ENCODE peak calls at places on chromosomes 13 and 19, in four cellular contexts. V, I, D and E are unnamed samples.

GRCh38 chr19:9323557-9323918 is 441 bp upstream of the ZNF559 start:
- DNase-seq in V (peak; percentile 75), I (peak; percentile 55), D (no peak), E (peak; percentile 79)

GRCh38 chr19:3094638-3095374 is 644 bp downstream of the GNA11 start:
- DNase-seq in V (peak; percentile 17), I (no peak), D (no peak), E (no peak)

GRCh38 chr19:8655340-8655709 is 24.9 kb downstream of the NFILZ start:
- DNase-seq in V (no peak), I (peak; percentile 21), D (no peak), E (no peak)

GRCh38 chr19:30059741-30060140 is 117.7 kb downstream of the URI1 start:
- DNase-seq in V (no peak), I (no peak), D (no peak), E (no peak)

GRCh38 chr13:36345438-36346221 is 564 bp downstream of the SPART start:
- DNase-seq in V (peak; percentile 92), I (peak; percentile 11), D (peak; percentile 73), E (peak; percentile 69)

GRCh38 chr13:51707468-51707867 is 96.5 kb downstream of the DHRS12 start:
- DNase-seq in V (no peak), I (no peak), D (no peak), E (no peak)

GRCh38 chr13:85283408-85283807 is 515.8 kb downstream of the SLITRK6 start:
- DNase-seq in V (no peak), I (no peak), D (no peak), E (no peak)

GRCh38 chr19:3857449-3858003 is 11.3 kb downstream of the ZFR2 start:
- DNase-seq in V (no peak), I (no peak), D (no peak), E (no peak)

GRCh38 chr19:1832046-1832663 is 16.1 kb downstream of the REXO1 start:
- DNase-seq in V (no peak), I (no peak), D (no peak), E (no peak)

GRCh38 chr19:56507446-56508281 is at the start of gene ZNF471:
- DNase-seq in V (peak; percentile 98), I (no peak), D (peak; percentile 88), E (peak; percentile 79)

GRCh38 chr13:100156786-100157185 is 67.9 kb downstream of the PCCA start:
- DNase-seq in V (no peak), I (no peak), D (no peak), E (no peak)

DNA sequence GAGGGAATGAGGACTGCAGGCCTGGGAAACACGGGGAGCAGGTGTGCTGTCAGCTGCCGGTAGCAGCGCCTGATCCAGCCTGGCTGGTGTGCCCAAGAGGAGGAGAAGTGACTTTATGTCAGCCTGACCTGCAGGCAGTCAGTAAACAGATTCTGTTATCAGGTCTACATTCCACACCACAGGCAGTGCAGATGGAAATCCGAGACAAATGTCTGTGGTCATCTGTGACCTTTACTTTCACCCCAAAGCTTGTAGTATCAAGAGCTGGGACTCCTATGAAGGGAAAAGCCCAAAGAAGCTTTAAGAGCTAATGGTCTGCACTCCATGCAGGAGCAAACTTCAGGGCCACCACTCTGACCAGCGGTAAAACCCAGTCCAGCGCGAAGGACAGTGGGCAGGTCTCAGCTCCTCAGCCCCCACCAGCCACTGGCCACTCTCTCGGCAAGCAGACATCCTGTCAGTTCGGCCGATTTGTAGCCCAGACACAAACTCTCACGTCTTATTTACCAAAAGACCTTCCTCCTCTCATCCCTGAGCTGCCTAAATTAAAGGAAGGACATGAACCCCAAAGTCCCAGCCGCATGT is 7.7 kb downstream of the EPS15L1 start:
- DNase-seq in V (peak; percentile 64), I (no peak), D (no peak), E (no peak)
- TF ChIP-seq MAFK in V (no peak), I (no peak), D (no peak), E (no peak)

GRCh38 chr13:25046274-25046984 is 49.5 kb upstream of the PABPC3 start:
- DNase-seq in V (no peak), I (no peak), D (no peak), E (no peak)

GRCh38 chr13:25042141-25042540 is 53.8 kb upstream of the PABPC3 start:
- DNase-seq in V (no peak), I (no peak), D (no peak), E (no peak)

GRCh38 chr13:25051065-25051464 is 44.9 kb upstream of the PABPC3 start:
- DNase-seq in V (no peak), I (no peak), D (no peak), E (no peak)

GRCh38 chr13:25044071-25044470 is 51.9 kb upstream of the PABPC3 start:
- DNase-seq in V (no peak), I (no peak), D (no peak), E (no peak)

DNA sequence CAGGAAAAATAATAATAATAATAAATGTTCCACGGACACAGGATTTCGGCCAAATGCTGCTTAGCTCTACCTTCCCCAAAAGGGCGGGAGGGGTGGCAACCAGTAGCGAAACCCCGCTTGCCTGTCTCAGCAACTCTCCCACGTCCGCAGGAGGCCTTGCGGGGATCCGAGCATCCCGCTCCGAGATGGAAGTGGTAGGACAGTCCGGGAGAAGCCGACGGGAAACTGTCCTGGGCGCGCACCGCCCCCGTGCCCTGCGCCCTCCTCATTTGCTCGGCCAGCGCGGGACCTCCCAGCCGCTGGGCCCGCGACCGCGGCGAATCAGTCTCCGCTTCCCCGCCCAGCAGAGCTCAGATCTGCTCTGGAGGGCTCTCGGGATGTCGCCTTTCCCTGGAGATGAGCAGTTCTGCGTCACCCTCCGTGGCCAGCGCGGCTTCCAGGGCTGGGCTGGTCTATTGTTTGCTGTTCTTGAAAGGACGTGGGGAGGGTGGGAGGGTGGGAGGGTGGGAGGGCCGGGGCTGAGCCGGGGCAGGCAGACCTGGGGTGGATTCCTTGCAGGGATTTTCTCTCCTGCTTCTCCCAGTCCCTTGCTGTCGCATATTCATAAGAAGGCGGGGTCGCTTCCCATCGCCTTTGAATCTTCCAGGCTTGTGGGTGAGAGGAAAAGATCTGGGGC is 48.8 kb upstream of the PABPC3 start:
- DNase-seq in V (peak; percentile 18), I (no peak), D (peak; percentile 80), E (no peak)
- TF ChIP-seq MAFK in V (no peak), I (no peak), D (no peak), E (no peak)

GRCh38 chr19:17307876-17308377 is 1.4 kb upstream of the DDA1 start:
- DNase-seq in V (no peak), I (no peak), D (no peak), E (no peak)
- TF ChIP-seq MAFK in V (no peak), I (no peak), D (no peak), E (no peak)

DNA sequence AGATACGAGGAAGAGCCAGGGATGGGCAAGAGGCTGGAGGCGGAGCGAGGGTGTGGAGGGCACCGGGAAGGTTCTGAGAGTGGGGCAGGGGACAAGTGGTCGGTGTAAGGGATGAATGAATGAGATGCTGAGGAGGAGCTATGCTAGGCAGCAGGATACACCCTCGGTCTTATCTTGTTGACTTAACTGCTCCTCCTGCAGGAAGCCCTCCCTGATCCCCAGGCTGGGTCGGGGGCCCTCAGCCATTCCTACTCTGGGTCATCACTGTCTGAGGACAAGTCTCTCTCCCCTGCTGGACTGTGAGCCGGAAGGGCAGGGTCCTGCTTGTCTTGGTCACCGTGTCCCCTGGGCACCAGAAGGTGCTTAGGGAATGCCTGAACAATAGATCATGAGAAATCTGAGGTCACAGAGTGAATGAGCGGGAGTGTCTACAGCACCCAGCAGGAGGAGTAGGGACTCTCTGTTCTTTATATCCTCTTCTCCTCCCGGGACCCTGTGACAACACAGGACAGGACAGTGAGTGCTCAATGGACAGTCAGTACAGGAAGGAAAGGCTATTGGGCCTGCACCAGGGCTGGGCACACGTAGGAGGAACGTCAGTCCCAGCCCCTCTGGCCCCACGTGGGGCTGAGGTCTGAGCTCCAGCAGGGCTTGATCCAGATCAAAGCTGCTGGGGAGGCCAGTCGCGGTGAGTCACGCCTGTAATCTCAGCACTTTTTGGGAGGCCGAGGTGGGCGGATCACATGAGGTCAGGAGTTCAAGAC is 6.5 kb downstream of the NKPD1 start:
- DNase-seq in V (peak; percentile 86), I (peak; percentile 85), D (no peak), E (peak; percentile 73)
- TF ChIP-seq MAFK in V (no peak), I (no peak), D (no peak), E (peak; percentile 39)

DNA sequence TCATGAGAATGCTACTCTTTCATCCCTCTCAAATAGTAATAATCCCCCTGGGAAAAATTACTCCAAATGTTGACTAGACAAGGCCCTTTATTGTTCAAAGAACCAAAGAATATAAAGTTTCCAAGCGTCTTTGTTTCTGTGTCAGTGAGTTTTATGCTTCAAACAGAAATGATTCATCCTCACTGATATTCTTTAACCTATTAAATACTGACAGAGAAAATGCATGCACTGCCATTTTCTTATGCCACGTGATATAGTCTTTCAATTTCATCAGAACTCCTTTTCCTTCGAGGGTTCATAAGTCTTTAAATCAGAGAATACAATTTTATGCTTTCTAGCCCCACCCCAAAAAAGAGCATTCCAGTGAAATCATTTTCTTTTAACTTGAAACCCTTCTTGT is 211.6 kb downstream of the SHISA2 start:
- DNase-seq in V (no peak), I (no peak), D (no peak), E (no peak)
- TF ChIP-seq MAFK in V (no peak), I (no peak), D (no peak), E (no peak)

GRCh38 chr13:113490496-113491417 is at the start of gene DCUN1D2:
- DNase-seq in V (peak; percentile 96), I (peak; percentile 89), D (peak; percentile 94), E (peak; percentile 90)

GRCh38 chr13:113493315-113493951 is 2.9 kb upstream of the DCUN1D2 start:
- DNase-seq in V (peak; percentile 99), I (peak; percentile 21), D (no peak), E (peak; percentile 67)

GRCh38 chr13:113489549-113490495 is 689 bp downstream of the DCUN1D2 start:
- DNase-seq in V (peak; percentile 41), I (peak; percentile 31), D (peak; percentile 68), E (peak; percentile 12)

GRCh38 chr13:113491982-113492381 is 1.5 kb upstream of the DCUN1D2 start:
- DNase-seq in V (no peak), I (no peak), D (no peak), E (no peak)

GRCh38 chr13:113491418-113491883 is 940 bp upstream of the DCUN1D2 start:
- DNase-seq in V (peak; percentile 14), I (peak; percentile 16), D (peak; percentile 70), E (peak; percentile 20)
- TF ChIP-seq MAFK in V (no peak), I (no peak), D (no peak), E (no peak)